ENCODE peak calls at places on chromosomes 7 and 10, in six cellular contexts. One of them, this sample, is unnamed.
A peak's percentile ranks its signal among the peaks of the same experiment; 100 is the strongest.

GRCh38 chr7:17696422-17696821 is 243.9 kb downstream of the SNX13 start:
- DNase-seq in endothelial cell of umbilical vein: no peak
- DNase-seq in esophagus squamous epithelium: no peak
- DNase-seq in A549: peak; percentile 70
- DNase-seq in neuronal stem cell: no peak
- DNase-seq in H9: no peak
- DNase-seq in this sample: no peak

GRCh38 chr7:44520574-44520973 is 20.6 kb downstream of the NPC1L1 start:
- DNase-seq in endothelial cell of umbilical vein: no peak
- DNase-seq in esophagus squamous epithelium: no peak
- DNase-seq in A549: no peak
- DNase-seq in neuronal stem cell: no peak
- DNase-seq in H9: no peak
- DNase-seq in this sample: no peak

GRCh38 chr10:52443419-52444388 is 129.6 kb downstream of the DKK1 start:
- DNase-seq in endothelial cell of umbilical vein: peak; percentile 85
- DNase-seq in esophagus squamous epithelium: no peak
- DNase-seq in A549: peak; percentile 43
- DNase-seq in neuronal stem cell: no peak
- DNase-seq in H9: no peak
- DNase-seq in this sample: no peak

GRCh38 chr10:77857272-77857671 is 69.3 kb downstream of the DLG5 start:
- DNase-seq in endothelial cell of umbilical vein: no peak
- DNase-seq in esophagus squamous epithelium: no peak
- DNase-seq in A549: no peak
- DNase-seq in neuronal stem cell: no peak
- DNase-seq in H9: no peak
- DNase-seq in this sample: no peak

GRCh38 chr7:106365252-106366005 is 80.6 kb upstream of the NAMPT start:
- DNase-seq in endothelial cell of umbilical vein: no peak
- DNase-seq in esophagus squamous epithelium: no peak
- DNase-seq in A549: no peak
- DNase-seq in neuronal stem cell: no peak
- DNase-seq in H9: no peak
- DNase-seq in this sample: no peak

GRCh38 chr10:124916098-124916584 is 25.8 kb upstream of the ZRANB1 start:
- DNase-seq in endothelial cell of umbilical vein: no peak
- DNase-seq in esophagus squamous epithelium: no peak
- DNase-seq in A549: peak; percentile 28
- DNase-seq in neuronal stem cell: no peak
- DNase-seq in H9: no peak
- DNase-seq in this sample: no peak

GRCh38 chr7:2864999-2865670 is 21.0 kb upstream of the GNA12 start:
- DNase-seq in endothelial cell of umbilical vein: peak; percentile 66
- DNase-seq in esophagus squamous epithelium: no peak
- DNase-seq in A549: peak; percentile 78
- DNase-seq in neuronal stem cell: peak; percentile 82
- DNase-seq in H9: peak; percentile 77
- DNase-seq in this sample: peak; percentile 94

GRCh38 chr10:33309410-33309809 is 25.1 kb downstream of the NRP1 start:
- DNase-seq in endothelial cell of umbilical vein: peak; percentile 40
- DNase-seq in esophagus squamous epithelium: no peak
- DNase-seq in A549: no peak
- DNase-seq in neuronal stem cell: no peak
- DNase-seq in H9: no peak
- DNase-seq in this sample: no peak

GRCh38 chr7:7454000-7454399 is 81.7 kb downstream of the COL28A1 start:
- DNase-seq in endothelial cell of umbilical vein: no peak
- DNase-seq in esophagus squamous epithelium: no peak
- DNase-seq in A549: no peak
- DNase-seq in neuronal stem cell: no peak
- DNase-seq in H9: no peak
- DNase-seq in this sample: no peak

GRCh38 chr10:74887614-74888284 is 61.3 kb downstream of the KAT6B start:
- DNase-seq in endothelial cell of umbilical vein: no peak
- DNase-seq in esophagus squamous epithelium: no peak
- DNase-seq in A549: no peak
- DNase-seq in neuronal stem cell: no peak
- DNase-seq in H9: no peak
- DNase-seq in this sample: no peak

GRCh38 chr10:33334170-33334838 is at the start of gene NRP1:
- DNase-seq in endothelial cell of umbilical vein: peak; percentile 64
- DNase-seq in esophagus squamous epithelium: no peak
- DNase-seq in A549: no peak
- DNase-seq in neuronal stem cell: peak; percentile 56
- DNase-seq in H9: peak; percentile 29
- DNase-seq in this sample: peak; percentile 36

GRCh38 chr10:14466256-14466655 is 135.5 kb upstream of the FRMD4A start:
- DNase-seq in endothelial cell of umbilical vein: no peak
- DNase-seq in esophagus squamous epithelium: no peak
- DNase-seq in A549: no peak
- DNase-seq in neuronal stem cell: no peak
- DNase-seq in H9: no peak
- DNase-seq in this sample: no peak

GRCh38 chr10:5565671-5566581 is 41.2 kb downstream of the CALML3 start:
- DNase-seq in endothelial cell of umbilical vein: no peak
- DNase-seq in esophagus squamous epithelium: no peak
- DNase-seq in A549: no peak
- DNase-seq in neuronal stem cell: no peak
- DNase-seq in H9: no peak
- DNase-seq in this sample: peak; percentile 92

GRCh38 chr10:52004342-52004949 is 305.1 kb upstream of the CSTF2T start:
- DNase-seq in endothelial cell of umbilical vein: peak; percentile 62
- DNase-seq in esophagus squamous epithelium: no peak
- DNase-seq in A549: peak; percentile 38
- DNase-seq in neuronal stem cell: peak; percentile 23
- DNase-seq in H9: no peak
- DNase-seq in this sample: no peak

GRCh38 chr7:69540275-69540674 is 58.0 kb upstream of the AUTS2 start:
- DNase-seq in endothelial cell of umbilical vein: no peak
- DNase-seq in esophagus squamous epithelium: no peak
- DNase-seq in A549: no peak
- DNase-seq in neuronal stem cell: no peak
- DNase-seq in H9: no peak
- DNase-seq in this sample: no peak

GRCh38 chr10:125009580-125010235 is 67.8 kb downstream of the ZRANB1 start:
- DNase-seq in endothelial cell of umbilical vein: no peak
- DNase-seq in esophagus squamous epithelium: no peak
- DNase-seq in A549: no peak
- DNase-seq in neuronal stem cell: no peak
- DNase-seq in H9: no peak
- DNase-seq in this sample: no peak

GRCh38 chr7:90483236-90483635 is 13.8 kb downstream of the PTTG1IP2 start:
- DNase-seq in endothelial cell of umbilical vein: no peak
- DNase-seq in esophagus squamous epithelium: no peak
- DNase-seq in A549: no peak
- DNase-seq in neuronal stem cell: no peak
- DNase-seq in H9: no peak
- DNase-seq in this sample: no peak

GRCh38 chr10:118792501-118792900 is 37.7 kb upstream of the CACUL1 start:
- DNase-seq in endothelial cell of umbilical vein: no peak
- DNase-seq in esophagus squamous epithelium: no peak
- DNase-seq in A549: no peak
- DNase-seq in neuronal stem cell: no peak
- DNase-seq in H9: no peak
- DNase-seq in this sample: no peak

GRCh38 chr10:24292304-24293291 is 83.7 kb downstream of the KIAA1217 start:
- DNase-seq in endothelial cell of umbilical vein: no peak
- DNase-seq in esophagus squamous epithelium: no peak
- DNase-seq in A549: no peak
- DNase-seq in neuronal stem cell: no peak
- DNase-seq in H9: no peak
- DNase-seq in this sample: no peak

GRCh38 chr10:46096909-46097575 is 51.0 kb upstream of the MSMB start:
- DNase-seq in endothelial cell of umbilical vein: peak; percentile 23
- DNase-seq in esophagus squamous epithelium: no peak
- DNase-seq in A549: no peak
- DNase-seq in neuronal stem cell: no peak
- DNase-seq in H9: no peak
- DNase-seq in this sample: no peak
- H3K27ac ChIP-seq in endothelial cell of umbilical vein: no peak overlapping the region
- H3K27ac ChIP-seq in esophagus squamous epithelium: no peak overlapping the region
- H3K27ac ChIP-seq in A549: no peak overlapping the region
- H3K27ac ChIP-seq in neuronal stem cell: no peak overlapping the region
- H3K27ac ChIP-seq in H9: no peak overlapping the region
- H3K27ac ChIP-seq in this sample: no peak overlapping the region

GRCh38 chr7:102287465-102288146 is 938 bp downstream of the SH2B2 start:
- DNase-seq in endothelial cell of umbilical vein: no peak
- DNase-seq in esophagus squamous epithelium: no peak
- DNase-seq in A549: no peak
- DNase-seq in neuronal stem cell: no peak
- DNase-seq in H9: peak; percentile 58
- DNase-seq in this sample: peak; percentile 47

GRCh38 chr7:102285541-102286236 is 979 bp upstream of the SH2B2 start:
- DNase-seq in endothelial cell of umbilical vein: no peak
- DNase-seq in esophagus squamous epithelium: no peak
- DNase-seq in A549: no peak
- DNase-seq in neuronal stem cell: no peak
- DNase-seq in H9: no peak
- DNase-seq in this sample: peak; percentile 35

GRCh38 chr7:102287082-102287464 is 405 bp downstream of the SH2B2 start:
- DNase-seq in endothelial cell of umbilical vein: peak; percentile 30
- DNase-seq in esophagus squamous epithelium: no peak
- DNase-seq in A549: no peak
- DNase-seq in neuronal stem cell: peak; percentile 41
- DNase-seq in H9: no peak
- DNase-seq in this sample: no peak

GRCh38 chr7:102284891-102285540 is 1.7 kb upstream of the SH2B2 start:
- DNase-seq in endothelial cell of umbilical vein: no peak
- DNase-seq in esophagus squamous epithelium: no peak
- DNase-seq in A549: no peak
- DNase-seq in neuronal stem cell: no peak
- DNase-seq in H9: no peak
- DNase-seq in this sample: peak; percentile 91

GRCh38 chr7:102286237-102287081 is at the start of gene SH2B2:
- DNase-seq in endothelial cell of umbilical vein: peak; percentile 44
- DNase-seq in esophagus squamous epithelium: no peak
- DNase-seq in A549: no peak
- DNase-seq in neuronal stem cell: peak; percentile 65
- DNase-seq in H9: peak; percentile 67
- DNase-seq in this sample: peak; percentile 76
- H3K27ac ChIP-seq in endothelial cell of umbilical vein: peak within 1 kb of the TSS; percentile 2
- H3K27ac ChIP-seq in esophagus squamous epithelium: peak within 1 kb of the TSS; percentile 93
- H3K27ac ChIP-seq in A549: peak within 1 kb of the TSS; percentile 83
- H3K27ac ChIP-seq in neuronal stem cell: peak within 1 kb of the TSS; percentile 26
- H3K27ac ChIP-seq in H9: no peak within 1 kb of the TSS
- H3K27ac ChIP-seq in this sample: peak within 1 kb of the TSS; percentile 81

GRCh38 chr7:98584830-98585229 is 32.3 kb upstream of the NPTX2 start:
- DNase-seq in endothelial cell of umbilical vein: no peak
- DNase-seq in esophagus squamous epithelium: no peak
- DNase-seq in A549: no peak
- DNase-seq in neuronal stem cell: no peak
- DNase-seq in H9: no peak
- DNase-seq in this sample: no peak
- H3K27ac ChIP-seq in endothelial cell of umbilical vein: no peak overlapping the region
- H3K27ac ChIP-seq in esophagus squamous epithelium: no peak overlapping the region
- H3K27ac ChIP-seq in A549: no peak overlapping the region
- H3K27ac ChIP-seq in neuronal stem cell: no peak overlapping the region
- H3K27ac ChIP-seq in H9: no peak overlapping the region
- H3K27ac ChIP-seq in this sample: no peak overlapping the region

DNA sequence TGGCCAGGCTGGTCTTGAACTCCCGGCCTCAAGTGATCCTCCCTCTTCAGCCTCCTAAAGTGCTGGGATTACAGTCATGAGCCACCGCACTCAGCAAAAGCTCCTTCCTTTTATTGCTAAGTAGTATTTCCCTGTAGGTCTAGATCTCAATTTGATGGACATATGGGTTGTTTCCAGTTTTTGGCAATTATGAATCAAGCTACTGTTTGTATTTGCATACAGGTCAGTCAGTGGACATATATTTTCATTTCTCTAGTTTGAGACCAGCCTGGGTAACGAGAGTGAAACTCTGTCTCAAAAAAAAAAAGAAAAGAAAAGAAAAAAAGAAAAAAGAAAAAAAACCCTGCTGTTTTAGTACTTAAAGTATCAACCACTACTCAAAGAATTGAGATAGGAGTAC is 6.4 kb upstream of the PRKRIP1 start:
- DNase-seq in endothelial cell of umbilical vein: no peak
- DNase-seq in esophagus squamous epithelium: no peak
- DNase-seq in A549: no peak
- DNase-seq in neuronal stem cell: no peak
- DNase-seq in H9: no peak
- DNase-seq in this sample: no peak
- H3K27ac ChIP-seq in endothelial cell of umbilical vein: no peak overlapping the region
- H3K27ac ChIP-seq in esophagus squamous epithelium: no peak overlapping the region
- H3K27ac ChIP-seq in A549: no peak overlapping the region
- H3K27ac ChIP-seq in neuronal stem cell: no peak overlapping the region
- H3K27ac ChIP-seq in H9: no peak overlapping the region
- H3K27ac ChIP-seq in this sample: no peak overlapping the region